ENCODE peak calls at places on chromosomes 13 and 19, in nine cellular contexts. One of them, this sample, is unnamed.

GRCh38 chr13:94308808-94309207 is 170.7 kb downstream of the DCT start:
- DNase-seq in A549: no peak
- DNase-seq in GM23338: no peak
- DNase-seq in HepG2: no peak
- DNase-seq in K562: no peak
- DNase-seq in Panc1: no peak
- DNase-seq in HCT116: no peak
- DNase-seq in GM12878: no peak
- DNase-seq in SK-N-SH: no peak
- DNase-seq in this sample: no peak

GRCh38 chr13:42405665-42406390 is 133.9 kb downstream of the AKAP11 start:
- DNase-seq in SK-N-SH: no peak
- DNase-seq in GM12878: peak
- DNase-seq in A549: no peak
- DNase-seq in GM23338: no peak
- DNase-seq in HCT116: no peak
- DNase-seq in Panc1: no peak
- DNase-seq in K562: no peak
- DNase-seq in HepG2: no peak
- DNase-seq in this sample: no peak

GRCh38 chr19:7554990-7555864 is 19.7 kb downstream of the PNPLA6 start:
- DNase-seq in HCT116: no peak
- DNase-seq in SK-N-SH: peak
- DNase-seq in K562: peak
- DNase-seq in A549: peak
- DNase-seq in Panc1: no peak
- DNase-seq in HepG2: no peak
- DNase-seq in GM23338: peak
- DNase-seq in GM12878: no peak
- DNase-seq in this sample: no peak

GRCh38 chr19:49690656-49691242 is at the start of gene CPT1C:
- DNase-seq in A549: no peak
- DNase-seq in HepG2: no peak
- DNase-seq in K562: no peak
- DNase-seq in HCT116: no peak
- DNase-seq in SK-N-SH: peak
- DNase-seq in Panc1: no peak
- DNase-seq in GM23338: peak
- DNase-seq in GM12878: no peak
- DNase-seq in this sample: no peak

GRCh38 chr19:3108775-3109174 is 14.6 kb downstream of the GNA11 start:
- DNase-seq in GM23338: peak
- DNase-seq in HepG2: peak
- DNase-seq in Panc1: no peak
- DNase-seq in A549: peak
- DNase-seq in GM12878: no peak
- DNase-seq in K562: peak
- DNase-seq in HCT116: no peak
- DNase-seq in SK-N-SH: peak
- DNase-seq in this sample: peak

GRCh38 chr19:50435221-50435620 is 2.5 kb downstream of the MYBPC2 start:
- DNase-seq in GM12878: no peak
- DNase-seq in HepG2: no peak
- DNase-seq in K562: no peak
- DNase-seq in GM23338: no peak
- DNase-seq in A549: no peak
- DNase-seq in HCT116: no peak
- DNase-seq in Panc1: no peak
- DNase-seq in SK-N-SH: no peak
- DNase-seq in this sample: no peak

GRCh38 chr19:35347171-35347929 is at the start of gene FFAR1:
- DNase-seq in HCT116: no peak
- DNase-seq in GM12878: peak
- DNase-seq in GM23338: no peak
- DNase-seq in SK-N-SH: no peak
- DNase-seq in Panc1: no peak
- DNase-seq in HepG2: no peak
- DNase-seq in A549: no peak
- DNase-seq in K562: no peak
- DNase-seq in this sample: peak

GRCh38 chr13:94825507-94825906 is 113.2 kb upstream of the SOX21 start:
- DNase-seq in A549: no peak
- DNase-seq in SK-N-SH: peak
- DNase-seq in Panc1: no peak
- DNase-seq in K562: no peak
- DNase-seq in GM12878: no peak
- DNase-seq in HCT116: no peak
- DNase-seq in GM23338: peak
- DNase-seq in HepG2: no peak
- DNase-seq in this sample: no peak

GRCh38 chr19:16416996-16417395 is 54.8 kb downstream of the EPS15L1 start:
- DNase-seq in K562: no peak
- DNase-seq in HCT116: no peak
- DNase-seq in SK-N-SH: no peak
- DNase-seq in GM23338: no peak
- DNase-seq in A549: no peak
- DNase-seq in HepG2: no peak
- DNase-seq in Panc1: no peak
- DNase-seq in GM12878: no peak
- DNase-seq in this sample: no peak

GRCh38 chr13:73039201-73040108 is 19.4 kb upstream of the KLF5 start:
- DNase-seq in HCT116: no peak
- DNase-seq in GM12878: no peak
- DNase-seq in A549: no peak
- DNase-seq in K562: no peak
- DNase-seq in Panc1: no peak
- DNase-seq in HepG2: no peak
- DNase-seq in SK-N-SH: no peak
- DNase-seq in GM23338: peak
- DNase-seq in this sample: peak

GRCh38 chr19:42092350-42092749 is 16.4 kb downstream of the ZNF574 start:
- DNase-seq in GM12878: no peak
- DNase-seq in A549: peak
- DNase-seq in SK-N-SH: peak
- DNase-seq in HCT116: no peak
- DNase-seq in K562: peak
- DNase-seq in HepG2: no peak
- DNase-seq in GM23338: peak
- DNase-seq in Panc1: no peak
- DNase-seq in this sample: peak

GRCh38 chr19:22623841-22624221 is 10.3 kb upstream of the ZNF492 start:
- DNase-seq in SK-N-SH: no peak
- DNase-seq in Panc1: no peak
- DNase-seq in GM12878: no peak
- DNase-seq in K562: no peak
- DNase-seq in A549: no peak
- DNase-seq in HCT116: no peak
- DNase-seq in GM23338: no peak
- DNase-seq in HepG2: no peak
- DNase-seq in this sample: no peak

DNA sequence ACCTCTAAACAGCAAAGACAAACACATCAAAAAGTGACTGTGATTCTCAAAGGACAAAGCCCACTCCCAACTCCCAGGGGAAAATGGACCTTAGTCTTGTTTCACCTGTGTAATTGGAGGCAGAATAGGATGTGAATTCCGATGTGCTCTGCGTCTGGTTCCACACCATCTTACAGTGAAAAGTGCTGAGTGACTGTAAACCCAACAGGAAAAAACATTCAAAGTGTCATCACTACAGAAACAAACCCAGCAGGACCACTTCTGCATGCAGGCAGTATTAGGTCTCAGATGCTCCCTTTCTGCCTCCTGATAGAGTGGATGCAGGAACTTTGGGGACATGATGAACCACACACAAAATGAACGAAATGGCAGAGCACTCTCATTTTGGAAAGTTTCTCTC is 6.5 kb downstream of the UQCRFS1 start:
- DNase-seq in HCT116: no peak
- DNase-seq in A549: no peak
- DNase-seq in HepG2: no peak
- DNase-seq in GM23338: no peak
- DNase-seq in Panc1: no peak
- DNase-seq in K562: no peak
- DNase-seq in GM12878: no peak
- DNase-seq in SK-N-SH: no peak
- DNase-seq in this sample: no peak
- TF ChIP-seq REST in HCT116: no peak
- TF ChIP-seq REST in A549: no peak
- TF ChIP-seq REST in HepG2: no peak
- TF ChIP-seq REST in GM23338: no peak
- TF ChIP-seq REST in Panc1: no peak
- TF ChIP-seq REST in K562: no peak
- TF ChIP-seq REST in GM12878: no peak
- TF ChIP-seq REST in SK-N-SH: no peak
- TF ChIP-seq REST in this sample: no peak

DNA sequence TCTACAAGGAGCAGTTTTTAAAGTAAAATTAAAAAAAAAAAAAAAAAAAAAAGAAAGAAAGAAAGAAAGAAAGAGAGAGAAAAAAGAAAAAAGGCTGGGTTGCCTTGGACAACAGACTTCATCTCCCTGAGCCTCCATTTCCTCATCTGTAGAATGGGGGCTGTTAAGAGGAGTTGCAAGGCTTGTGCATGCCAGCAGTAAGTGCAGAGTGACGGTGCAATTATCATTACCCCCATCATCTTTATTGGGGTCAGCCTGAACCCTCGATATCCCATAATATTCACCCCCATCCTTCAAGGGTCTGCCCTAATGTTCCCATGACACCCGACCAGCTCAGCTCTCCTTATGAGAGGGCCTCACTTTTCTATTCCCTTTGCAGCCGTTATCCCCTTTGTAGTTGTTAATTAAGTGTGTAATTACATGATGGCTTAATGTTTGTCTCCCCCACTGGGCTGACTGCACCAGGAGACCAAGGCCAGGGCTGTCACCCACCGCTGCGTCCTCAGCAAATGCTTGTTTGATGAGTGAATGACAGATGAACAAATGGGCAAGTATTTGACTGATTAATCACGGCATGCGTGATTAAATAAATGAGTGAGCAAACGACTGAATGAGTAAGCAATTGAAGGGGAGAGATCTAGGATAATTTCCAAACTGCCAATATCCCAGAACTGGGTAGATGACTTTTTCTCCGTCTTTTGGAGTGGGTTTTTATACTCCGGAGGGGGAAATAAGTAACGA is 10.1 kb downstream of the FOSB start:
- DNase-seq in HCT116: no peak
- DNase-seq in K562: peak
- DNase-seq in Panc1: no peak
- DNase-seq in HepG2: no peak
- DNase-seq in GM12878: no peak
- DNase-seq in SK-N-SH: no peak
- DNase-seq in A549: no peak
- DNase-seq in GM23338: no peak
- DNase-seq in this sample: no peak
- TF ChIP-seq CTCF in HCT116: no peak
- TF ChIP-seq CTCF in K562: no peak
- TF ChIP-seq CTCF in Panc1: no peak
- TF ChIP-seq CTCF in HepG2: no peak
- TF ChIP-seq CTCF in GM12878: no peak
- TF ChIP-seq CTCF in SK-N-SH: no peak
- TF ChIP-seq CTCF in A549: no peak
- TF ChIP-seq CTCF in GM23338: no peak
- TF ChIP-seq CTCF in this sample: no peak

GRCh38 chr19:40088299-40089047 is 2.3 kb downstream of the ZNF780A start:
- DNase-seq in Panc1: no peak
- DNase-seq in A549: no peak
- DNase-seq in HepG2: no peak
- DNase-seq in GM12878: no peak
- DNase-seq in SK-N-SH: no peak
- DNase-seq in HCT116: no peak
- DNase-seq in K562: no peak
- DNase-seq in GM23338: no peak
- DNase-seq in this sample: no peak

GRCh38 chr19:40084948-40085347 is 5.8 kb downstream of the ZNF780A start:
- DNase-seq in HepG2: peak
- DNase-seq in HCT116: no peak
- DNase-seq in K562: peak
- DNase-seq in GM12878: no peak
- DNase-seq in Panc1: no peak
- DNase-seq in A549: no peak
- DNase-seq in SK-N-SH: no peak
- DNase-seq in GM23338: peak
- DNase-seq in this sample: no peak

GRCh38 chr19:40090256-40091204 is at the start of gene ZNF780A:
- DNase-seq in GM12878: peak
- DNase-seq in SK-N-SH: peak
- DNase-seq in HCT116: peak
- DNase-seq in HepG2: peak
- DNase-seq in K562: peak
- DNase-seq in A549: peak
- DNase-seq in GM23338: peak
- DNase-seq in Panc1: peak
- DNase-seq in this sample: peak

GRCh38 chr19:40091205-40092129 is 724 bp upstream of the ZNF780A start:
- DNase-seq in GM23338: peak
- DNase-seq in SK-N-SH: no peak
- DNase-seq in A549: no peak
- DNase-seq in Panc1: no peak
- DNase-seq in K562: no peak
- DNase-seq in GM12878: no peak
- DNase-seq in HepG2: no peak
- DNase-seq in HCT116: no peak
- DNase-seq in this sample: no peak

GRCh38 chr19:40089462-40089861 is 1.3 kb downstream of the ZNF780A start:
- DNase-seq in GM12878: no peak
- DNase-seq in A549: no peak
- DNase-seq in SK-N-SH: no peak
- DNase-seq in HepG2: no peak
- DNase-seq in HCT116: no peak
- DNase-seq in K562: peak
- DNase-seq in Panc1: no peak
- DNase-seq in GM23338: no peak
- DNase-seq in this sample: no peak
- H3K4me3 ChIP-seq in GM12878: peak
- H3K4me3 ChIP-seq in A549: peak
- H3K4me3 ChIP-seq in SK-N-SH: peak
- H3K4me3 ChIP-seq in HepG2: peak
- H3K4me3 ChIP-seq in HCT116: no peak
- H3K4me3 ChIP-seq in K562: peak
- H3K4me3 ChIP-seq in Panc1: peak
- H3K4me3 ChIP-seq in GM23338: peak
- H3K4me3 ChIP-seq in this sample: peak

DNA sequence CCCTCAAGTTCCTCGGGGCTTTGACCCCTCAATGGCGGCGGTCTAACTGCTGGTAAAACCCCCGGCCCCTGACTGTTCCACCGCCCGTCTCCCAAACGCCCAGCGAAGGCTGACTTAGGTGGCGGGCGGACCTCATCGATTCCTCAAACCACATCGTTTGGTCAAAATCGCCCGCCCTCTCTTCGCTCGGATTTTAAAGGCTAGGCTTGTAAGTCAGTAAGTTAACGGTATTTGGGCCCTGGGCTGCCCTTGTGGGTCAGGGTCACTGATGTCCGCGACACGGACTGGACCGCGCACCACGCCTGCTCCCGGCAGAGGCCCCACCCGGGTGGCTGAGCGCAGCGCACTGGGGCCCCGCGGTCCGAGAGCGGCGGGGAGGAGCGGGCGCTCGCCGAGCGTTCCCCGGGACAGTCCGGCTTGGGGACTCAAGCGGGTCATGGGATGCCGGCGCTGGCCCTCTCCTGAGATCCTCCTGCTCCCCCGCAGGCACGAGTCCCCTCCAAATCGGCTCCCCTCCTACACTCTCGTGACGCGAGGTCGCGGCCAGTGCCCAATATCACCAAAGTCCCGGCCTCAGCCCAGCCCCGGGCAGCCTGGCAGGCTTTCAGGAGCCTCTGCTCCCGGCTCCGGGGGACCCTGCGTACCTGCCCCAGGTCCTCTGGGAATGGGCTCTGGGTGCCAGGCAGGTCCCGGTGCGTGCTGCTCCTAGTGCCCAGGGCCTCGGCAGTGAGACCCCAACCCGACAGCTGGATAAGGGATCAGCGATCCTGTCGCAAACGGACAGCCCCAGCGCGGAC is 990 bp downstream of the FLT1 start:
- DNase-seq in GM12878: no peak
- DNase-seq in GM23338: peak
- DNase-seq in Panc1: no peak
- DNase-seq in A549: no peak
- DNase-seq in SK-N-SH: peak
- DNase-seq in HCT116: no peak
- DNase-seq in HepG2: no peak
- DNase-seq in K562: no peak
- DNase-seq in this sample: no peak
- TF ChIP-seq REST in GM12878: no peak
- TF ChIP-seq REST in GM23338: no peak
- TF ChIP-seq REST in Panc1: no peak
- TF ChIP-seq REST in A549: no peak
- TF ChIP-seq REST in SK-N-SH: no peak
- TF ChIP-seq REST in HCT116: no peak
- TF ChIP-seq REST in HepG2: no peak
- TF ChIP-seq REST in K562: no peak
- TF ChIP-seq REST in this sample: no peak